ENCODE peak calls at places on chromosome 13, in five cellular contexts. N is stimulated activated CD4-positive, alpha-beta T cell treated with anti-CD3 and anti-CD28 coated beads, Interleukin-2, amount 100 ng/mL, for 48 hours; Q is choroid plexus epithelial cell; F is lung; E is astrocyte of the cerebellum. J is an unnamed sample.
A peak's percentile ranks its signal among the peaks of the same experiment; 100 is the strongest.

GRCh38 chr13:110301606-110302131 is 5.3 kb downstream of the COL4A1 start:
- DNase-seq in N (no peak), Q (peak; percentile 89), F (no peak), E (no peak), J (peak; percentile 47)

GRCh38 chr13:29901714-29902631 is 51.6 kb upstream of the UBL3 start:
- DNase-seq in N (no peak), Q (peak; percentile 99), F (peak; percentile 56), E (peak; percentile 96), J (peak; percentile 98)

GRCh38 chr13:24071423-24072075 is 89.0 kb upstream of the SPATA13 start:
- DNase-seq in N (no peak), Q (peak; percentile 24), F (no peak), E (no peak), J (no peak)

GRCh38 chr13:75364131-75364713 is 117.7 kb downstream of the TBC1D4 start:
- DNase-seq in N (no peak), Q (no peak), F (no peak), E (no peak), J (no peak)

GRCh38 chr13:60358453-60358852 is 38.6 kb upstream of the TDRD3 start:
- DNase-seq in N (no peak), Q (no peak), F (no peak), E (no peak), J (no peak)

GRCh38 chr13:23461544-23461943 is 28.0 kb upstream of the SACS start:
- DNase-seq in N (no peak), Q (no peak), F (no peak), E (no peak), J (no peak)

GRCh38 chr13:76980075-76980718 is 11.7 kb upstream of the CLN5 start:
- DNase-seq in N (peak; percentile 92), Q (peak; percentile 58), F (peak; percentile 81), E (no peak), J (no peak)

GRCh38 chr13:29937836-29938235 is 87.4 kb upstream of the UBL3 start:
- DNase-seq in N (no peak), Q (no peak), F (no peak), E (no peak), J (no peak)

GRCh38 chr13:109945206-109945960 is 159.0 kb upstream of the IRS2 start:
- DNase-seq in N (no peak), Q (peak; percentile 85), F (no peak), E (peak; percentile 3), J (peak; percentile 83)

GRCh38 chr13:75635101-75635620 is 969 bp upstream of the LMO7 start:
- DNase-seq in N (no peak), Q (peak; percentile 48), F (no peak), E (no peak), J (no peak)

GRCh38 chr13:94248454-94249233 is 230.8 kb downstream of the DCT start:
- DNase-seq in N (no peak), Q (peak; percentile 52), F (no peak), E (no peak), J (no peak)

GRCh38 chr13:59750860-59751259 is 412.9 kb downstream of the DIAPH3 start:
- DNase-seq in N (no peak), Q (peak; percentile 83), F (no peak), E (peak; percentile 57), J (no peak)

GRCh38 chr13:26584713-26585112 is 27.2 kb downstream of the WASF3 start:
- DNase-seq in N (no peak), Q (peak; percentile 72), F (no peak), E (no peak), J (no peak)

GRCh38 chr13:90403330-90404082 is 944.0 kb upstream of the MIR17HG start:
- DNase-seq in N (no peak), Q (no peak), F (no peak), E (no peak), J (no peak)

GRCh38 chr13:73997964-73998363 is 136.2 kb downstream of the KLF12 start:
- DNase-seq in N (no peak), Q (peak; percentile 20), F (no peak), E (no peak), J (no peak)

GRCh38 chr13:23848639-23849282 is 40.4 kb downstream of the MIPEP start:
- DNase-seq in N (no peak), Q (no peak), F (no peak), E (no peak), J (no peak)

GRCh38 chr13:42354246-42355117 is 82.5 kb downstream of the AKAP11 start:
- DNase-seq in N (no peak), Q (peak; percentile 98), F (no peak), E (peak; percentile 97), J (peak; percentile 84)